ENCODE peak calls at places on chromosomes 12 and 14, in ten cellular contexts. T is EL; R is MCF 10A; D is cardiac muscle cell; N is ELR; I is HS-27A; U is progenitor cell of endocrine pancreas; X is stimulated activated naive CD8-positive, alpha-beta T cell treated with anti-CD3 and anti-CD28 coated beads, Interleukin-15, amount 100 ng/mL, for 72 hours; Z is kidney; E is H9. V is an unnamed sample.

GRCh38 chr12:113299619-113300237 is 35.2 kb downstream of the SLC8B1 start:
- DNase-seq in I (peak; percentile 59), X (no peak), T (peak; percentile 87), D (peak; percentile 24), Z (peak; percentile 91), U (no peak), N (peak; percentile 86), E (peak; percentile 90), R (peak; percentile 77), V (peak; percentile 87)

GRCh38 chr12:66405395-66405794 is 103.1 kb downstream of the HELB start:
- DNase-seq in D (no peak), R (no peak), N (peak; percentile 72), U (no peak), X (no peak), Z (no peak), T (peak; percentile 55), I (peak; percentile 64), E (no peak), V (peak; percentile 26)

GRCh38 chr14:63045612-63046320 is 508 bp upstream of the KCNH5 start:
- DNase-seq in X (no peak), Z (peak; percentile 68), E (peak; percentile 92), I (no peak), D (peak; percentile 68), T (peak; percentile 45), R (no peak), U (peak; percentile 76), N (peak; percentile 9), V (peak; percentile 18)

GRCh38 chr12:118984206-118984943 is 3.0 kb downstream of the SRRM4 start:
- DNase-seq in D (no peak), E (peak; percentile 13), U (no peak), Z (no peak), T (no peak), R (no peak), X (no peak), N (no peak), I (no peak), V (no peak)

GRCh38 chr14:104598039-104598438 is 6.5 kb downstream of the TMEM179 start:
- DNase-seq in Z (no peak), N (no peak), U (no peak), I (no peak), X (no peak), T (no peak), D (no peak), E (no peak), R (no peak), V (no peak)

GRCh38 chr14:44418856-44419255 is 88.2 kb downstream of the FSCB start:
- DNase-seq in T (no peak), Z (no peak), U (no peak), R (no peak), D (no peak), I (no peak), N (no peak), X (no peak), E (no peak), V (no peak)

GRCh38 chr14:55605793-55606192 is 25.8 kb downstream of the KTN1 start:
- DNase-seq in Z (no peak), I (peak; percentile 42), N (peak; percentile 42), D (no peak), X (no peak), R (no peak), T (peak; percentile 59), E (no peak), U (no peak), V (no peak)

GRCh38 chr14:104342435-104343293 is 204.3 kb downstream of the KIF26A start:
- DNase-seq in Z (no peak), E (peak; percentile 62), I (no peak), R (no peak), X (no peak), N (no peak), T (no peak), U (no peak), D (peak; percentile 75), V (no peak)

GRCh38 chr12:46209914-46210834 is 58.7 kb downstream of the SLC38A1 start:
- DNase-seq in Z (peak; percentile 75), R (peak; percentile 95), T (no peak), I (no peak), U (no peak), D (peak; percentile 37), N (no peak), E (no peak), X (peak; percentile 71), V (peak; percentile 56)

GRCh38 chr12:106576848-106577247 is 6.0 kb upstream of the RFX4 start:
- DNase-seq in T (no peak), Z (no peak), I (no peak), E (no peak), U (no peak), X (no peak), D (no peak), R (no peak), N (no peak), V (no peak)

GRCh38 chr12:53599579-53599978 is 26.6 kb downstream of the ATF7 start:
- DNase-seq in U (no peak), T (no peak), X (no peak), E (no peak), I (no peak), Z (no peak), D (no peak), N (peak; percentile 16), R (no peak), V (no peak)

GRCh38 chr12:78878447-78878846 is 13.9 kb downstream of the SYT1 start:
- DNase-seq in T (no peak), D (no peak), Z (no peak), U (no peak), X (no peak), N (no peak), I (no peak), E (no peak), R (no peak), V (no peak)

GRCh38 chr12:121238604-121239334 is 28.8 kb downstream of the P2RX4 start:
- DNase-seq in R (no peak), U (no peak), T (no peak), I (no peak), Z (no peak), E (peak; percentile 74), X (no peak), D (no peak), N (no peak), V (no peak)

GRCh38 chr12:92193846-92194245 is 48.2 kb upstream of the BTG1 start:
- DNase-seq in Z (no peak), U (no peak), T (no peak), N (no peak), E (no peak), X (no peak), I (no peak), R (no peak), D (no peak), V (no peak)

GRCh38 chr12:74111688-74112360 is 425.8 kb upstream of the ATXN7L3B start:
- DNase-seq in Z (no peak), N (peak; percentile 48), D (peak; percentile 57), E (peak; percentile 81), X (no peak), R (peak; percentile 63), U (peak; percentile 24), I (no peak), T (no peak), V (no peak)

GRCh38 chr14:64706119-64706465 is 1.9 kb downstream of the PLEKHG3 start:
- DNase-seq in N (no peak), U (no peak), I (no peak), E (no peak), X (no peak), T (no peak), Z (no peak), R (no peak), D (no peak), V (no peak)

GRCh38 chr12:22396253-22396652 is 61.7 kb upstream of the ST8SIA1 start:
- DNase-seq in T (no peak), R (no peak), U (no peak), Z (no peak), D (no peak), I (no peak), N (no peak), E (no peak), X (peak; percentile 16), V (no peak)

GRCh38 chr12:95600567-95600966 is 49.3 kb upstream of the USP44 start:
- DNase-seq in D (no peak), X (no peak), I (no peak), R (no peak), T (no peak), N (no peak), U (no peak), Z (no peak), E (no peak), V (no peak)

GRCh38 chr14:105499256-105500035 is 8.4 kb downstream of the TEDC1 start:
- DNase-seq in N (no peak), R (no peak), T (no peak), X (no peak), E (peak; percentile 31), I (no peak), Z (peak; percentile 69), U (no peak), D (no peak), V (no peak)

GRCh38 chr12:23767834-23768233 is 181.6 kb downstream of the SOX5 start:
- DNase-seq in D (no peak), U (no peak), N (peak; percentile 8), X (no peak), R (no peak), T (no peak), E (no peak), Z (no peak), I (no peak), V (peak; percentile 1)

GRCh38 chr12:46629331-46630229 is 196.2 kb downstream of the SLC38A4 start:
- DNase-seq in X (no peak), D (no peak), E (no peak), Z (no peak), R (no peak), I (no peak), U (no peak), T (no peak), N (no peak), V (no peak)

GRCh38 chr14:51209457-51209856 is 30.6 kb upstream of the TMX1 start:
- DNase-seq in T (no peak), X (no peak), E (no peak), N (no peak), Z (no peak), U (no peak), R (no peak), D (no peak), I (no peak), V (no peak)

GRCh38 chr12:28257411-28257810 is 67.2 kb downstream of the CCDC91 start:
- DNase-seq in D (no peak), T (no peak), Z (no peak), U (no peak), E (no peak), N (no peak), X (no peak), I (no peak), R (no peak), V (peak; percentile 8)

GRCh38 chr14:31855262-31855661 is 221.8 kb upstream of the ARHGAP5 start:
- DNase-seq in N (no peak), I (no peak), D (no peak), E (no peak), T (no peak), R (no peak), U (no peak), X (no peak), Z (no peak), V (no peak)

GRCh38 chr12:120175062-120175461 is 19.5 kb downstream of the GCN1 start:
- DNase-seq in U (no peak), E (no peak), T (no peak), X (no peak), D (no peak), I (no peak), Z (no peak), R (no peak), N (no peak), V (no peak)

GRCh38 chr12:48925218-48925871 is at the start of gene FKBP11:
- DNase-seq in U (peak; percentile 24), X (peak; percentile 79), R (no peak), Z (peak; percentile 91), D (peak; percentile 39), E (peak; percentile 91), I (no peak), N (peak; percentile 84), T (peak; percentile 75), V (peak; percentile 41)

GRCh38 chr12:6723607-6724408 is at the start of gene COPS7A:
- DNase-seq in X (peak; percentile 99), D (peak; percentile 98), R (peak; percentile 99), Z (peak; percentile 99), T (peak; percentile 99), E (peak; percentile 100), U (peak; percentile 97), I (peak; percentile 96), N (peak; percentile 99), V (peak; percentile 97)

GRCh38 chr12:14260011-14260993 is 105.2 kb upstream of the ATF7IP start:
- DNase-seq in X (no peak), U (peak; percentile 66), N (peak; percentile 93), Z (peak; percentile 97), T (peak; percentile 97), D (peak; percentile 71), I (no peak), E (peak; percentile 99), R (peak; percentile 89), V (peak; percentile 67)